ENCODE peak calls at places on chromosome 1, in five cellular contexts. J is left ventricle myocardium superior, M is kidney tubule cell, N is fibroblast of lung, D is RCC 7860. S is an unnamed sample.

GRCh38 chr1:209106861-209107260 is 476.7 kb upstream of the CAMK1G start:
- DNase-seq in J (no peak), M (no peak), N (no peak), D (no peak), S (no peak)

GRCh38 chr1:160925652-160926241 is 28.9 kb downstream of the ITLN2 start:
- DNase-seq in J (no peak), M (peak), N (no peak), D (no peak), S (no peak)

GRCh38 chr1:10189659-10190058 is 20.7 kb upstream of the KIF1B start:
- DNase-seq in J (no peak), M (no peak), N (no peak), D (no peak), S (no peak)

GRCh38 chr1:51667556-51667955 is 50.7 kb downstream of the OSBPL9 start:
- DNase-seq in J (no peak), M (peak), N (no peak), D (peak), S (no peak)

GRCh38 chr1:115537415-115537814 is 104.4 kb upstream of the VANGL1 start:
- DNase-seq in J (no peak), M (no peak), N (no peak), D (no peak), S (no peak)

GRCh38 chr1:31020007-31020790 is 45.3 kb downstream of the PUM1 start:
- DNase-seq in J (no peak), M (no peak), N (no peak), D (no peak), S (no peak)

GRCh38 chr1:7422966-7423365 is 348.1 kb upstream of the VAMP3 start:
- DNase-seq in J (no peak), M (no peak), N (no peak), D (no peak), S (no peak)

GRCh38 chr1:1157033-1157365 is 16.7 kb upstream of the TTLL10 start:
- DNase-seq in J (no peak), M (no peak), N (no peak), D (no peak), S (peak)

GRCh38 chr1:76230894-76231293 is 156.3 kb downstream of the ST6GALNAC3 start:
- DNase-seq in J (no peak), M (no peak), N (no peak), D (no peak), S (no peak)

GRCh38 chr1:46053734-46054133 is 78.7 kb downstream of the PIK3R3 start:
- DNase-seq in J (no peak), M (no peak), N (no peak), D (no peak), S (no peak)

GRCh38 chr1:184143449-184143848 is 91.9 kb downstream of the TSEN15 start:
- DNase-seq in J (no peak), M (no peak), N (peak), D (no peak), S (no peak)

GRCh38 chr1:40795811-40796586 is 12.4 kb downstream of the KCNQ4 start:
- DNase-seq in J (no peak), M (no peak), N (no peak), D (no peak), S (no peak)

GRCh38 chr1:201266774-201267173 is 16.5 kb upstream of the PKP1 start:
- DNase-seq in J (no peak), M (peak), N (peak), D (peak), S (no peak)

GRCh38 chr1:188769181-188769580 is 1708.5 kb downstream of the BRINP3 start:
- DNase-seq in J (no peak), M (no peak), N (no peak), D (no peak), S (no peak)

GRCh38 chr1:18057643-18058042 is 50.0 kb upstream of the IGSF21 start:
- DNase-seq in J (no peak), M (no peak), N (no peak), D (no peak), S (no peak)

GRCh38 chr1:26281091-26281958 is 1.4 kb downstream of the SH3BGRL3 start:
- DNase-seq in J (no peak), M (no peak), N (no peak), D (no peak), S (no peak)

GRCh38 chr1:32877211-32878110 is 6.7 kb upstream of the FNDC5 start:
- DNase-seq in J (peak), M (no peak), N (no peak), D (no peak), S (peak)

GRCh38 chr1:225950905-225951351 is 9.9 kb upstream of the LEFTY2 start:
- DNase-seq in J (no peak), M (no peak), N (no peak), D (no peak), S (no peak)